ENCODE peak calls at places on chromosomes 7 and 10, in eight cellular contexts. One of them, this sample, is unnamed.

GRCh38 chr10:4650572-4650971 is 175.4 kb upstream of the AKR1E2 start:
- DNase-seq in PC-9: no peak
- DNase-seq in psoas muscle: no peak
- DNase-seq in GM13976: no peak
- DNase-seq in esophagus squamous epithelium: no peak
- DNase-seq in Calu3: no peak
- DNase-seq in cardiac muscle cell: no peak
- DNase-seq in PC-3: no peak
- DNase-seq in this sample: no peak

GRCh38 chr10:51186358-51186757 is 112.1 kb downstream of the PRKG1 start:
- DNase-seq in PC-9: no peak
- DNase-seq in psoas muscle: no peak
- DNase-seq in GM13976: no peak
- DNase-seq in esophagus squamous epithelium: no peak
- DNase-seq in Calu3: no peak
- DNase-seq in cardiac muscle cell: no peak
- DNase-seq in PC-3: no peak
- DNase-seq in this sample: no peak

GRCh38 chr7:137970263-137970975 is 31.5 kb downstream of the CREB3L2 start:
- DNase-seq in PC-9: peak
- DNase-seq in psoas muscle: no peak
- DNase-seq in GM13976: no peak
- DNase-seq in esophagus squamous epithelium: no peak
- DNase-seq in Calu3: peak
- DNase-seq in cardiac muscle cell: no peak
- DNase-seq in PC-3: peak
- DNase-seq in this sample: peak

GRCh38 chr7:75716992-75717626 is 21.6 kb downstream of the HIP1 start:
- DNase-seq in PC-9: no peak
- DNase-seq in psoas muscle: no peak
- DNase-seq in GM13976: no peak
- DNase-seq in esophagus squamous epithelium: no peak
- DNase-seq in Calu3: no peak
- DNase-seq in cardiac muscle cell: no peak
- DNase-seq in PC-3: peak
- DNase-seq in this sample: peak

GRCh38 chr10:88413412-88413811 is 169.7 kb downstream of the RNLS start:
- DNase-seq in PC-9: no peak
- DNase-seq in psoas muscle: no peak
- DNase-seq in GM13976: no peak
- DNase-seq in esophagus squamous epithelium: no peak
- DNase-seq in Calu3: no peak
- DNase-seq in cardiac muscle cell: no peak
- DNase-seq in PC-3: no peak
- DNase-seq in this sample: no peak

GRCh38 chr10:127279334-127279774 is 83.0 kb upstream of the INSYN2A start:
- DNase-seq in PC-9: no peak
- DNase-seq in psoas muscle: no peak
- DNase-seq in GM13976: no peak
- DNase-seq in esophagus squamous epithelium: no peak
- DNase-seq in Calu3: no peak
- DNase-seq in cardiac muscle cell: no peak
- DNase-seq in PC-3: no peak
- DNase-seq in this sample: no peak

GRCh38 chr7:117149692-117150091 is 173.2 kb downstream of the WNT2 start:
- DNase-seq in PC-9: no peak
- DNase-seq in psoas muscle: no peak
- DNase-seq in GM13976: no peak
- DNase-seq in esophagus squamous epithelium: no peak
- DNase-seq in Calu3: no peak
- DNase-seq in cardiac muscle cell: no peak
- DNase-seq in PC-3: no peak
- DNase-seq in this sample: no peak

GRCh38 chr10:133277993-133278576 is 1.4 kb upstream of the ADAM8 start:
- DNase-seq in PC-9: peak
- DNase-seq in psoas muscle: peak
- DNase-seq in GM13976: no peak
- DNase-seq in esophagus squamous epithelium: no peak
- DNase-seq in Calu3: no peak
- DNase-seq in cardiac muscle cell: no peak
- DNase-seq in PC-3: peak
- DNase-seq in this sample: no peak

GRCh38 chr7:129343099-129343700 is 91.0 kb upstream of the STRIP2 start:
- DNase-seq in PC-9: peak
- DNase-seq in psoas muscle: no peak
- DNase-seq in GM13976: peak
- DNase-seq in esophagus squamous epithelium: no peak
- DNase-seq in Calu3: peak
- DNase-seq in cardiac muscle cell: peak
- DNase-seq in PC-3: peak
- DNase-seq in this sample: peak

GRCh38 chr7:44151679-44152355 is 10.7 kb upstream of the MYL7 start:
- DNase-seq in PC-9: no peak
- DNase-seq in psoas muscle: no peak
- DNase-seq in GM13976: peak
- DNase-seq in esophagus squamous epithelium: no peak
- DNase-seq in Calu3: no peak
- DNase-seq in cardiac muscle cell: no peak
- DNase-seq in PC-3: no peak
- DNase-seq in this sample: no peak

GRCh38 chr7:41566581-41566980 is 136.3 kb downstream of the INHBA start:
- DNase-seq in PC-9: no peak
- DNase-seq in psoas muscle: no peak
- DNase-seq in GM13976: no peak
- DNase-seq in esophagus squamous epithelium: no peak
- DNase-seq in Calu3: no peak
- DNase-seq in cardiac muscle cell: no peak
- DNase-seq in PC-3: no peak
- DNase-seq in this sample: no peak

GRCh38 chr7:48042216-48042615 is 6.9 kb downstream of the C7orf57 start:
- DNase-seq in PC-9: no peak
- DNase-seq in psoas muscle: no peak
- DNase-seq in GM13976: no peak
- DNase-seq in esophagus squamous epithelium: no peak
- DNase-seq in Calu3: no peak
- DNase-seq in cardiac muscle cell: no peak
- DNase-seq in PC-3: peak
- DNase-seq in this sample: no peak

GRCh38 chr10:106577266-106577665 is 587.2 kb downstream of the SORCS1 start:
- DNase-seq in PC-9: no peak
- DNase-seq in psoas muscle: no peak
- DNase-seq in GM13976: no peak
- DNase-seq in esophagus squamous epithelium: no peak
- DNase-seq in Calu3: peak
- DNase-seq in cardiac muscle cell: no peak
- DNase-seq in PC-3: peak
- DNase-seq in this sample: peak

GRCh38 chr10:13560597-13560996 is 26.2 kb upstream of the PRPF18 start:
- DNase-seq in PC-9: no peak
- DNase-seq in psoas muscle: no peak
- DNase-seq in GM13976: no peak
- DNase-seq in esophagus squamous epithelium: no peak
- DNase-seq in Calu3: no peak
- DNase-seq in cardiac muscle cell: no peak
- DNase-seq in PC-3: peak
- DNase-seq in this sample: no peak

GRCh38 chr10:21110358-21110757 is 213.2 kb upstream of the NEBL start:
- DNase-seq in PC-9: no peak
- DNase-seq in psoas muscle: no peak
- DNase-seq in GM13976: no peak
- DNase-seq in esophagus squamous epithelium: no peak
- DNase-seq in Calu3: no peak
- DNase-seq in cardiac muscle cell: no peak
- DNase-seq in PC-3: no peak
- DNase-seq in this sample: no peak

GRCh38 chr10:20971901-20972300 is 74.8 kb upstream of the NEBL start:
- DNase-seq in PC-9: no peak
- DNase-seq in psoas muscle: no peak
- DNase-seq in GM13976: no peak
- DNase-seq in esophagus squamous epithelium: no peak
- DNase-seq in Calu3: no peak
- DNase-seq in cardiac muscle cell: no peak
- DNase-seq in PC-3: no peak
- DNase-seq in this sample: no peak

GRCh38 chr10:75613685-75614587 is 182.5 kb downstream of the LRMDA start:
- DNase-seq in PC-9: no peak
- DNase-seq in psoas muscle: no peak
- DNase-seq in GM13976: no peak
- DNase-seq in esophagus squamous epithelium: no peak
- DNase-seq in Calu3: no peak
- DNase-seq in cardiac muscle cell: peak
- DNase-seq in PC-3: no peak
- DNase-seq in this sample: no peak

GRCh38 chr7:32914186-32914585 is 22.6 kb upstream of the KBTBD2 start:
- DNase-seq in PC-9: no peak
- DNase-seq in psoas muscle: no peak
- DNase-seq in GM13976: no peak
- DNase-seq in esophagus squamous epithelium: no peak
- DNase-seq in Calu3: no peak
- DNase-seq in cardiac muscle cell: no peak
- DNase-seq in PC-3: no peak
- DNase-seq in this sample: no peak

GRCh38 chr7:129368389-129368986 is 65.7 kb upstream of the STRIP2 start:
- DNase-seq in PC-9: no peak
- DNase-seq in psoas muscle: no peak
- DNase-seq in GM13976: peak
- DNase-seq in esophagus squamous epithelium: no peak
- DNase-seq in Calu3: peak
- DNase-seq in cardiac muscle cell: no peak
- DNase-seq in PC-3: no peak
- DNase-seq in this sample: no peak

GRCh38 chr7:52270301-52270700 is 765.1 kb upstream of the POM121L12 start:
- DNase-seq in PC-9: no peak
- DNase-seq in psoas muscle: no peak
- DNase-seq in GM13976: no peak
- DNase-seq in esophagus squamous epithelium: no peak
- DNase-seq in Calu3: no peak
- DNase-seq in cardiac muscle cell: no peak
- DNase-seq in PC-3: peak
- DNase-seq in this sample: no peak

GRCh38 chr7:142960955-142961512 is 1.1 kb downstream of the KEL start:
- DNase-seq in PC-9: no peak
- DNase-seq in psoas muscle: no peak
- DNase-seq in GM13976: no peak
- DNase-seq in esophagus squamous epithelium: no peak
- DNase-seq in Calu3: peak
- DNase-seq in cardiac muscle cell: no peak
- DNase-seq in PC-3: peak
- DNase-seq in this sample: no peak
- TF ChIP-seq CTCF in PC-9: peak
- TF ChIP-seq CTCF in psoas muscle: no peak
- TF ChIP-seq CTCF in GM13976: no peak
- TF ChIP-seq CTCF in esophagus squamous epithelium: peak
- TF ChIP-seq CTCF in Calu3: peak
- TF ChIP-seq CTCF in cardiac muscle cell: peak
- TF ChIP-seq CTCF in PC-3: peak
- TF ChIP-seq CTCF in this sample: no peak

DNA sequence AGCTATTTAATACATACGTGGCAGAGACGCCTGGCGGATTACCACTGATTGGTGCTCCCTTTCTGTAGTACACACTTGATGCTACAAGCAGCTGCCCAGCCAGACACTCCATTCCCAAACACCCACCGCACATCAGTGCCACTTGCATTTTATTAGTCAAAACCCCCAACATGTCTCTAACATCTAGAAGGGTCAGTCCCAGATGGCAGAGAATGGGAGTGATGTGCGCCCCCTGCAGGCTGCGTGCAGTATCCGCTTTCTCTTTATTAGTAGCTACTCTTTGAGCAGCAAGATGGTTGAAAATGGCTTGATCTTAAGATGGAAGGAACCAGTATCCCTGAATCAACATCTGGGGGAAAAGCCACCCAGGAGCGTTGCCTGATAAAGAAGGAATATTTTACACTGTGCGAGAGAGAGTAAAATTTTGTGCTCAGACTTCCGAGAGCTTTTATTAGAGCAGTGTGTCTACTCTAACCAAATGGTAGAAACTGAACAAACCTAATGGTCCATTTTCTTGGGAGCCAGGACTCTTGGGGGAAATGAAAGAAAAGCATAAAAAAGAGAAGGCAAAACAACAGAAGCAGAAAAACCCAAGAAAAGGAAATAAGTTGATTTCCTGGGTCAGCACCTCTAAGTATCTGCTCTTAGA is 78.3 kb downstream of the ST8SIA6 start:
- DNase-seq in PC-9: no peak
- DNase-seq in psoas muscle: no peak
- DNase-seq in GM13976: no peak
- DNase-seq in esophagus squamous epithelium: no peak
- DNase-seq in Calu3: peak
- DNase-seq in cardiac muscle cell: peak
- DNase-seq in PC-3: no peak
- DNase-seq in this sample: no peak
- TF ChIP-seq CTCF in PC-9: peak
- TF ChIP-seq CTCF in psoas muscle: no peak
- TF ChIP-seq CTCF in GM13976: peak
- TF ChIP-seq CTCF in esophagus squamous epithelium: no peak
- TF ChIP-seq CTCF in Calu3: peak
- TF ChIP-seq CTCF in cardiac muscle cell: peak
- TF ChIP-seq CTCF in PC-3: peak
- TF ChIP-seq CTCF in this sample: peak

DNA sequence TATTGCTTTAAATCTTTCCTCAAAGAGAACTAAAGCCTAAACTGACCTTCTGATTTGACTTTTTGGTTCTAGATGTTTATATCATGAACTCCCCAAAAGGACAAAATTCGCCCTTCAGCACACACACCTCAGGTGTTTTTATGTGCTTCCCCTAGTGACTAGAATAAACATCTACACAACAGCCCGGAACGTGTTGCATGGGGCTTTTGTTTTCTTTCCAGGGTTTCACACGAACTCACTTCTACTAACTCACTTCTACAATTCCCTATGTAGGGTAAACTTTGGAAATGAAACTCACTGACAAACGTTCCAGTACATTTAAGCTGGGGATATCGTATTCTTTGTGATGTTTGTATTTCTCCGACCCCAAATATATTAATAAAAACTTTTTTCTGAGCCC is 1.4 kb downstream of the TRA2A start:
- DNase-seq in PC-9: peak
- DNase-seq in psoas muscle: no peak
- DNase-seq in GM13976: peak
- DNase-seq in esophagus squamous epithelium: no peak
- DNase-seq in Calu3: peak
- DNase-seq in cardiac muscle cell: no peak
- DNase-seq in PC-3: peak
- DNase-seq in this sample: peak
- TF ChIP-seq CTCF in PC-9: no peak
- TF ChIP-seq CTCF in psoas muscle: no peak
- TF ChIP-seq CTCF in GM13976: no peak
- TF ChIP-seq CTCF in esophagus squamous epithelium: no peak
- TF ChIP-seq CTCF in Calu3: peak
- TF ChIP-seq CTCF in cardiac muscle cell: peak
- TF ChIP-seq CTCF in PC-3: no peak
- TF ChIP-seq CTCF in this sample: peak

DNA sequence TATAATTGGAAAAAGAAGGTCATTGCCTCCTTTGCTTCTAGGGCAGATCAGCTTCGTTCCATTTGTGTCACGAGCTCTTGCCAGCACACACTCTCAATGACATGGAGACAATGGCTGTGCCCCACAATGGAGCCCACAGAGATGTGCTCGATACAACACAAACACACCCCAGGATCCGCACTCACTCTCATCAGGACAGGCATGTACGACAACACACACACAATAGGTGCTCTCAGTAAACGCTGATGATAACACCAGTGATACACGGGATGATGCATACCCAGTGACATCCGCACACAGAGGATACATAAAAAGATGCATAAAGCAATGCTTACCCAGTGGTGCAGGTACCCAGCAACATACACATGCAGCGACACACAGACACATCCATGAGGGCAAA is 61.2 kb upstream of the LBX1 start:
- DNase-seq in PC-9: no peak
- DNase-seq in psoas muscle: no peak
- DNase-seq in GM13976: no peak
- DNase-seq in esophagus squamous epithelium: no peak
- DNase-seq in Calu3: no peak
- DNase-seq in cardiac muscle cell: no peak
- DNase-seq in PC-3: no peak
- DNase-seq in this sample: no peak
- TF ChIP-seq CTCF in PC-9: no peak
- TF ChIP-seq CTCF in psoas muscle: no peak
- TF ChIP-seq CTCF in GM13976: no peak
- TF ChIP-seq CTCF in esophagus squamous epithelium: no peak
- TF ChIP-seq CTCF in Calu3: no peak
- TF ChIP-seq CTCF in cardiac muscle cell: no peak
- TF ChIP-seq CTCF in PC-3: no peak
- TF ChIP-seq CTCF in this sample: no peak